ENCODE peak calls at places on chromosomes 1 and 21, in four cellular contexts. One of them, this sample, is unnamed.

GRCh38 chr1:76868154-76868882 is 1.0 kb downstream of the ST6GALNAC5 start:
- DNase-seq in AG04450: no peak
- DNase-seq in esophagus squamous epithelium: no peak
- DNase-seq in colonic mucosa: no peak
- DNase-seq in this sample: no peak

GRCh38 chr1:109788695-109789521 is 25.2 kb upstream of the EPS8L3 start:
- DNase-seq in AG04450: no peak
- DNase-seq in esophagus squamous epithelium: no peak
- DNase-seq in colonic mucosa: peak
- DNase-seq in this sample: no peak

GRCh38 chr1:180632326-180633088 is 685 bp downstream of the XPR1 start:
- DNase-seq in AG04450: no peak
- DNase-seq in esophagus squamous epithelium: no peak
- DNase-seq in colonic mucosa: peak
- DNase-seq in this sample: no peak

GRCh38 chr1:16026723-16027484 is 5.1 kb downstream of the CLCNKA start:
- DNase-seq in AG04450: no peak
- DNase-seq in esophagus squamous epithelium: no peak
- DNase-seq in colonic mucosa: no peak
- DNase-seq in this sample: no peak

GRCh38 chr1:163528710-163529348 is 207.1 kb downstream of the NUF2 start:
- DNase-seq in AG04450: no peak
- DNase-seq in esophagus squamous epithelium: no peak
- DNase-seq in colonic mucosa: peak
- DNase-seq in this sample: peak

GRCh38 chr1:203158967-203159665 is 16.5 kb downstream of the MYBPH start:
- DNase-seq in AG04450: no peak
- DNase-seq in esophagus squamous epithelium: no peak
- DNase-seq in colonic mucosa: no peak
- DNase-seq in this sample: no peak

GRCh38 chr1:59188413-59189213 is 108.3 kb upstream of the FGGY start:
- DNase-seq in AG04450: no peak
- DNase-seq in esophagus squamous epithelium: no peak
- DNase-seq in colonic mucosa: no peak
- DNase-seq in this sample: no peak

GRCh38 chr1:25688390-25689119 is 72.0 kb downstream of the MAN1C1 start:
- DNase-seq in AG04450: no peak
- DNase-seq in esophagus squamous epithelium: no peak
- DNase-seq in colonic mucosa: peak
- DNase-seq in this sample: no peak

GRCh38 chr1:117709398-117709797 is 103.5 kb downstream of the TENT5C start:
- DNase-seq in AG04450: no peak
- DNase-seq in esophagus squamous epithelium: no peak
- DNase-seq in colonic mucosa: no peak
- DNase-seq in this sample: no peak

GRCh38 chr1:164472841-164473240 is 86.1 kb upstream of the PBX1 start:
- DNase-seq in AG04450: no peak
- DNase-seq in esophagus squamous epithelium: no peak
- DNase-seq in colonic mucosa: no peak
- DNase-seq in this sample: peak

GRCh38 chr1:205172729-205173366 is 38.7 kb downstream of the DSTYK start:
- DNase-seq in AG04450: peak
- DNase-seq in esophagus squamous epithelium: no peak
- DNase-seq in colonic mucosa: no peak
- DNase-seq in this sample: peak

GRCh38 chr1:67404212-67404620 is 26.0 kb downstream of the SERBP1 start:
- DNase-seq in AG04450: no peak
- DNase-seq in esophagus squamous epithelium: no peak
- DNase-seq in colonic mucosa: no peak
- DNase-seq in this sample: no peak

GRCh38 chr21:46124926-46125845 is 27.3 kb downstream of the COL6A2 start:
- DNase-seq in AG04450: no peak
- DNase-seq in esophagus squamous epithelium: no peak
- DNase-seq in colonic mucosa: no peak
- DNase-seq in this sample: no peak

GRCh38 chr1:22760453-22760852 is 49.8 kb downstream of the EPHB2 start:
- DNase-seq in AG04450: no peak
- DNase-seq in esophagus squamous epithelium: no peak
- DNase-seq in colonic mucosa: no peak
- DNase-seq in this sample: no peak

GRCh38 chr1:218473527-218473926 is 128.4 kb downstream of the TGFB2 start:
- DNase-seq in AG04450: no peak
- DNase-seq in esophagus squamous epithelium: no peak
- DNase-seq in colonic mucosa: no peak
- DNase-seq in this sample: no peak

GRCh38 chr1:214581785-214582184 is 21.2 kb upstream of the CENPF start:
- DNase-seq in AG04450: peak
- DNase-seq in esophagus squamous epithelium: no peak
- DNase-seq in colonic mucosa: no peak
- DNase-seq in this sample: peak

GRCh38 chr1:6144175-6144574 is 35.9 kb downstream of the CHD5 start:
- DNase-seq in AG04450: no peak
- DNase-seq in esophagus squamous epithelium: no peak
- DNase-seq in colonic mucosa: no peak
- DNase-seq in this sample: no peak

GRCh38 chr1:162222019-162222418 is 152.5 kb downstream of the NOS1AP start:
- DNase-seq in AG04450: no peak
- DNase-seq in esophagus squamous epithelium: no peak
- DNase-seq in colonic mucosa: no peak
- DNase-seq in this sample: no peak

GRCh38 chr1:173682174-173682573 is 12.5 kb upstream of the ANKRD45 start:
- DNase-seq in AG04450: no peak
- DNase-seq in esophagus squamous epithelium: no peak
- DNase-seq in colonic mucosa: no peak
- DNase-seq in this sample: no peak

GRCh38 chr21:34938079-34938764 is 110.9 kb downstream of the RUNX1 start:
- DNase-seq in AG04450: no peak
- DNase-seq in esophagus squamous epithelium: no peak
- DNase-seq in colonic mucosa: no peak
- DNase-seq in this sample: peak

GRCh38 chr21:39033878-39034589 is 149.2 kb downstream of the PSMG1 start:
- DNase-seq in AG04450: no peak
- DNase-seq in esophagus squamous epithelium: no peak
- DNase-seq in colonic mucosa: peak
- DNase-seq in this sample: peak

GRCh38 chr1:81114191-81114590 is 686.5 kb upstream of the ADGRL2 start:
- DNase-seq in AG04450: no peak
- DNase-seq in esophagus squamous epithelium: no peak
- DNase-seq in colonic mucosa: no peak
- DNase-seq in this sample: no peak

GRCh38 chr1:114756949-114757454 is 782 bp downstream of the CSDE1 start:
- DNase-seq in AG04450: no peak
- DNase-seq in esophagus squamous epithelium: no peak
- DNase-seq in colonic mucosa: peak
- DNase-seq in this sample: peak

GRCh38 chr1:40806724-40807675 is 23.4 kb downstream of the KCNQ4 start:
- DNase-seq in AG04450: no peak
- DNase-seq in esophagus squamous epithelium: no peak
- DNase-seq in colonic mucosa: no peak
- DNase-seq in this sample: no peak

GRCh38 chr1:2344121-2344681 is 47.2 kb downstream of the MORN1 start:
- DNase-seq in AG04450: no peak
- DNase-seq in esophagus squamous epithelium: no peak
- DNase-seq in colonic mucosa: no peak
- DNase-seq in this sample: peak

GRCh38 chr1:117237701-117238413 is 27.1 kb upstream of the VTCN1 start:
- DNase-seq in AG04450: no peak
- DNase-seq in esophagus squamous epithelium: no peak
- DNase-seq in colonic mucosa: no peak
- DNase-seq in this sample: peak

GRCh38 chr21:29557200-29557599 is 258.5 kb downstream of the BACH1 start:
- DNase-seq in AG04450: no peak
- DNase-seq in esophagus squamous epithelium: no peak
- DNase-seq in colonic mucosa: no peak
- DNase-seq in this sample: no peak

GRCh38 chr1:111444031-111444430 is 5.0 kb downstream of the WDR77 start:
- DNase-seq in AG04450: no peak
- DNase-seq in esophagus squamous epithelium: no peak
- DNase-seq in colonic mucosa: no peak
- DNase-seq in this sample: no peak

GRCh38 chr1:44485229-44485932 is 80.3 kb downstream of the RNF220 start:
- DNase-seq in AG04450: peak
- DNase-seq in esophagus squamous epithelium: no peak
- DNase-seq in colonic mucosa: no peak
- DNase-seq in this sample: peak

GRCh38 chr1:232474821-232475220 is 155.1 kb downstream of the SIPA1L2 start:
- DNase-seq in AG04450: no peak
- DNase-seq in esophagus squamous epithelium: no peak
- DNase-seq in colonic mucosa: no peak
- DNase-seq in this sample: no peak

GRCh38 chr1:212147581-212148033 is 112.1 kb downstream of the DTL start:
- DNase-seq in AG04450: no peak
- DNase-seq in esophagus squamous epithelium: no peak
- DNase-seq in colonic mucosa: peak
- DNase-seq in this sample: peak

GRCh38 chr21:44408226-44408625 is 47.1 kb upstream of the LRRC3 start:
- DNase-seq in AG04450: no peak
- DNase-seq in esophagus squamous epithelium: no peak
- DNase-seq in colonic mucosa: no peak
- DNase-seq in this sample: no peak

GRCh38 chr1:10084045-10084444 is 51.3 kb downstream of the UBE4B start:
- DNase-seq in AG04450: no peak
- DNase-seq in esophagus squamous epithelium: no peak
- DNase-seq in colonic mucosa: no peak
- DNase-seq in this sample: no peak

GRCh38 chr1:3471356-3472087 is 17.1 kb downstream of the ARHGEF16 start:
- DNase-seq in AG04450: no peak
- DNase-seq in esophagus squamous epithelium: no peak
- DNase-seq in colonic mucosa: no peak
- DNase-seq in this sample: peak

GRCh38 chr1:3469104-3469848 is 14.8 kb downstream of the ARHGEF16 start:
- DNase-seq in AG04450: no peak
- DNase-seq in esophagus squamous epithelium: no peak
- DNase-seq in colonic mucosa: no peak
- DNase-seq in this sample: no peak

GRCh38 chr1:3472088-3472850 is 17.8 kb downstream of the ARHGEF16 start:
- DNase-seq in AG04450: no peak
- DNase-seq in esophagus squamous epithelium: no peak
- DNase-seq in colonic mucosa: no peak
- DNase-seq in this sample: no peak

GRCh38 chr1:3469849-3470649 is 15.6 kb downstream of the ARHGEF16 start:
- DNase-seq in AG04450: no peak
- DNase-seq in esophagus squamous epithelium: no peak
- DNase-seq in colonic mucosa: no peak
- DNase-seq in this sample: no peak

GRCh38 chr1:3470650-3471355 is 16.3 kb downstream of the ARHGEF16 start:
- DNase-seq in AG04450: no peak
- DNase-seq in esophagus squamous epithelium: no peak
- DNase-seq in colonic mucosa: no peak
- DNase-seq in this sample: no peak
- TF ChIP-seq CTCF in AG04450: no peak
- TF ChIP-seq CTCF in esophagus squamous epithelium: no peak
- TF ChIP-seq CTCF in colonic mucosa: no peak
- TF ChIP-seq CTCF in this sample: no peak

GRCh38 chr1:169712309-169712631 is 850 bp upstream of the SELL start:
- DNase-seq in AG04450: no peak
- DNase-seq in esophagus squamous epithelium: no peak
- DNase-seq in colonic mucosa: no peak
- DNase-seq in this sample: no peak
- H3K4me3 ChIP-seq in AG04450: no peak
- H3K4me3 ChIP-seq in esophagus squamous epithelium: no peak
- H3K4me3 ChIP-seq in colonic mucosa: no peak
- H3K4me3 ChIP-seq in this sample: no peak

GRCh38 chr1:190413142-190413541 is 64.5 kb downstream of the BRINP3 start:
- DNase-seq in AG04450: no peak
- DNase-seq in esophagus squamous epithelium: no peak
- DNase-seq in colonic mucosa: no peak
- DNase-seq in this sample: no peak

DNA sequence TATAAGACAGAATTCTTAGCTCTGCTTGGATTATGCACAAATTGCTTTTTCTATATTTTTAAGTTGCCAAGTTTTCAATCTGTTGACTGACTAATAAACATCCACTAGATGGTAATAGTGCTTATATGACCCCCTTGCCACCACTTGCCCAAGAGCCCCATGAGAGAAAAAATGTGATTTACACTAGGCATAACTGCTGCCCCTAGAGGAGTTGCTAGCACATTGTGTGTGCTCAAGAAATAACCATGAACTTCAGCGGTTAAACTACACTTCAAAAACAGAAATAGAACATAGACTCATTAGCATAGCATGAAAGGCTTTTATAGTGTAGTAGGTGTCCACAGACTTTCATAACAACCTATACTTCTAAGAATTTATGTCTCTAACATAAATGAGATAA is 61.4 kb downstream of the BRINP3 start:
- DNase-seq in AG04450: no peak
- DNase-seq in esophagus squamous epithelium: no peak
- DNase-seq in colonic mucosa: no peak
- DNase-seq in this sample: no peak
- TF ChIP-seq CTCF in AG04450: no peak
- TF ChIP-seq CTCF in esophagus squamous epithelium: no peak
- TF ChIP-seq CTCF in colonic mucosa: no peak
- TF ChIP-seq CTCF in this sample: no peak

DNA sequence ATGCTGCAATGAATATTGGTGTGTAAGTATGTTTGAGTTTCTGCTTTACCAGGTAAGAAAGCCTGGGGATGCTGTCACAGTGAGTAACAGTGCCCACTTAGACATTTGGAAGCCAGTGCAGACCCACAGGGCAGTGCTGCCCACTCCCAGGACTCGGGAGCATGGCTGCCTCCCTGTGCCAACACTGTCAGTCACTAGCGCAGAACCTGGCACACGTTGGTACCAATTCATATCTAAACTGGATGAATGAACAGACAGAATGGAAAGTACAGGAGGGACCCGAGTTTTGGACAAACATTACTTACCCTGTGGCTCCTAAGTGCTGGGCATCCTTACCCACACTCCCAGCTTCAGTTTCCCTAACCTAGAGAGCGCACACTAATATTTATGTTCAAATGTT is 1.6 kb upstream of the EVA1C start:
- DNase-seq in AG04450: no peak
- DNase-seq in esophagus squamous epithelium: no peak
- DNase-seq in colonic mucosa: no peak
- DNase-seq in this sample: no peak
- H3K4me3 ChIP-seq in AG04450: no peak
- H3K4me3 ChIP-seq in esophagus squamous epithelium: peak
- H3K4me3 ChIP-seq in colonic mucosa: no peak
- H3K4me3 ChIP-seq in this sample: no peak

GRCh38 chr1:24540051-24540905 is 15.6 kb upstream of the NCMAP start:
- DNase-seq in AG04450: no peak
- DNase-seq in esophagus squamous epithelium: no peak
- DNase-seq in colonic mucosa: no peak
- DNase-seq in this sample: no peak

GRCh38 chr1:24545673-24546072 is 10.2 kb upstream of the NCMAP start:
- DNase-seq in AG04450: no peak
- DNase-seq in esophagus squamous epithelium: no peak
- DNase-seq in colonic mucosa: no peak
- DNase-seq in this sample: no peak

GRCh38 chr1:24544239-24544638 is 11.6 kb upstream of the NCMAP start:
- DNase-seq in AG04450: no peak
- DNase-seq in esophagus squamous epithelium: no peak
- DNase-seq in colonic mucosa: no peak
- DNase-seq in this sample: peak

GRCh38 chr1:24540906-24541710 is 14.8 kb upstream of the NCMAP start:
- DNase-seq in AG04450: peak
- DNase-seq in esophagus squamous epithelium: no peak
- DNase-seq in colonic mucosa: peak
- DNase-seq in this sample: peak

GRCh38 chr1:24541711-24542346 is 14.1 kb upstream of the NCMAP start:
- DNase-seq in AG04450: no peak
- DNase-seq in esophagus squamous epithelium: no peak
- DNase-seq in colonic mucosa: peak
- DNase-seq in this sample: no peak
- TF ChIP-seq CTCF in AG04450: peak
- TF ChIP-seq CTCF in esophagus squamous epithelium: no peak
- TF ChIP-seq CTCF in colonic mucosa: peak
- TF ChIP-seq CTCF in this sample: peak

This sample was measured in bronchial epithelial cell.